ENCODE peak calls at places on chromosome 7, in four cellular contexts. K is Caco-2, G is A549, R is sigmoid colon. B is an unnamed sample.

GRCh38 chr7:99679400-99680191 is at the start of gene CYP3A5:
- DNase-seq in R (peak; percentile 73), G (no peak), K (no peak), B (no peak)

GRCh38 chr7:132446265-132446664 is 130.0 kb downstream of the PLXNA4 start:
- DNase-seq in R (no peak), G (no peak), K (no peak), B (no peak)

GRCh38 chr7:27198138-27198841 is 1.6 kb downstream of the HOXA13 start:
- DNase-seq in K (no peak), R (no peak), G (no peak), B (peak; percentile 46)

GRCh38 chr7:76209310-76209709 is 7.6 kb downstream of the SRRM3 start:
- DNase-seq in R (no peak), G (no peak), K (no peak), B (no peak)

GRCh38 chr7:95687759-95688343 is 84.5 kb upstream of the DYNC1I1 start:
- DNase-seq in R (no peak), K (peak; percentile 60), G (peak; percentile 33), B (no peak)

GRCh38 chr7:133886797-133887196 is 240.3 kb upstream of the LRGUK start:
- DNase-seq in G (no peak), R (no peak), K (no peak), B (no peak)

GRCh38 chr7:53609185-53609584 is 573.8 kb downstream of the POM121L12 start:
- DNase-seq in R (no peak), K (no peak), G (no peak), B (no peak)

GRCh38 chr7:107322015-107322414 is 147.8 kb upstream of the GPR22 start:
- DNase-seq in K (no peak), R (no peak), G (no peak), B (no peak)

DNA sequence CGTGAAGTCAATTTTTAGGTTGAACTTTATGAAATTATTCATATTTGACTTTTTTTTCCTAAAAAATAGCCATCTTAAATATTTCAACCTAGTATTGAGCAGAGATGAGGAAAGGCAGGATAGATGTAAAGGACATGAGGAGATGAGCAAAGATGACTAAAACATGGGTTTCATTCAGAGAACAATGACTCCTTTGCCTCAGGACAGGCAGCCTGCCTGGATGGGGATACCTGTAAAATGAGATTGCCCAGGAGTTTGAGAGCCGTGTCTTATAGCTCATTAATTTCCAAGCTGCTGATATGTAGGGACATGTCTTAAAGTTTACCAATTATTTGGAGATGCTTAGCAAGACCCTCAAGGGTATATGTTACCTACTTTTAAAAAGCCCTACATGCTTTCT is 243.8 kb upstream of the MDFIC start:
- DNase-seq in K (no peak), G (no peak), R (no peak), B (no peak)
- H3K4me3 ChIP-seq in K (no peak overlapping the region), G (no peak overlapping the region), R (no peak overlapping the region), B (no peak overlapping the region)

GRCh38 chr7:130493275-130493868 is 1.5 kb downstream of the MEST start:
- DNase-seq in G (no peak), R (no peak), K (no peak), B (no peak)
- H3K4me3 ChIP-seq in G (no peak overlapping the region), R (no peak overlapping the region), K (no peak overlapping the region), B (peak overlapping the region; percentile 40)

DNA sequence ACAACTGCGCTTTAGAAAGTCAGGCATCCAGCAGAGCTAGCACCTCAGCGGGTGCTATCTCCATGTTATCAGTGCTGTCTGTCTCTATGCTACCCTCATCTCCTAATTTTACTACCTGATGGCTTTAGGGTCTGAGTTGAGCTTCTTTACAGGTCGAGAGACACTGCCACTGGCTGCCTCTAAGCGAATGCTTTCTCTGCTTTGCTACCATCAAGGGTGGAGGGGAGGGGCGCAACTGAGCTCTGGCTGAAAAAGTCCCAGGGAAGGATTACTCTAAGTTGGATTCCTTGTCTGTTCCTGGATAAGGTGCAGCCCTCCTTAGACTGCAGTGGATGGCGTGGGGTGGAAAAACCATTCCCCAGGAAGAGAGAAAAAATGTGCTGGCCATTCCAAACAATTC is 105.7 kb downstream of the CDK14 start:
- DNase-seq in G (no peak), R (no peak), K (no peak), B (no peak)
- H3K4me3 ChIP-seq in G (no peak overlapping the region), R (no peak overlapping the region), K (no peak overlapping the region), B (peak overlapping the region; percentile 2)

DNA sequence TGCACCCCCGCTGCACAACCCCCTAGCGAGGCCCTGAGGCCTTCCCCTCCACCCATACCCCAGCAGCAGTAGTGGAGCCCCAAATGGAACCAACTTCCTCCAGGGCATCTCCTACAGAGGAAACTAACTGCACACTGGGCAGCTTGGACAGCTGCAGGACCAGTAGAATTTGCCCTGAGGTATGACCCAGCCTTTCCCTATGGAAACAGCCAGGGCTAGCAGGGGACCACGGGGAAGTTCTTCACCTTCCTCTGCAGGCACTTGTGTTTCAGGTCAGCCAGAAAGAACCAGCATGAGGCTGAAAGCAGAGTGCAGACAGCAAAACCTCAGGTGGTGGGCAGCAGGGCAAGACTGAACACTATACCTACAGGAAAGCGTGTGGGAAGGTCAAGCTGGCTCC is 5.7 kb upstream of the EEPD1 start:
- DNase-seq in G (no peak), R (no peak), K (no peak), B (no peak)
- H3K4me3 ChIP-seq in G (no peak overlapping the region), R (no peak overlapping the region), K (no peak overlapping the region), B (no peak overlapping the region)

GRCh38 chr7:152176797-152177196 is 151.3 kb downstream of the GALNT11 start:
- DNase-seq in K (no peak), R (no peak), G (no peak), B (no peak)

GRCh38 chr7:152177696-152178404 is 152.4 kb downstream of the GALNT11 start:
- DNase-seq in G (no peak), R (no peak), K (no peak), B (no peak)

GRCh38 chr7:152178405-152179058 is 153.1 kb downstream of the GALNT11 start:
- DNase-seq in K (no peak), R (no peak), G (no peak), B (no peak)

GRCh38 chr7:152173372-152174070 is 148.0 kb downstream of the GALNT11 start:
- DNase-seq in G (no peak), R (no peak), K (no peak), B (no peak)
- H3K4me3 ChIP-seq in G (no peak overlapping the region), R (no peak overlapping the region), K (no peak overlapping the region), B (no peak overlapping the region)

DNA sequence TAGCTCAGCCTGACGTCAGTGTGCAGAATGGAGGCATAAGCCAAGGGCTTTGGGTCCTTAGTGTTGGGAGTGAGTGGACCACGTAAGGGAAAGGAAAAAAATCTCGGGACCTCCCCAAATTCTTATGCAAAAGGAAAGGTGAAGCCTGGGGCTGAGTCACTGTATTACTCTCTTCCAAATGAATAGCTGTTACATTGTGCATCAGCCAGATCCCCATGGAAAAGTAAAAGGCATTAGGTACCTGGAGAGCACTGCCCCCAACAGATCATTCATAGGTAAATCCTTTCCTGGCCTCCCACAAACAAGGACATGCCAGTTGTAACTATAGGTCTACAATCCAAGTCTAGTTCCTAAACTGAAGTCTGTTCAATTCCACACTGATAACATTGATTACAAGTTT is 170.5 kb downstream of the C1GALT1 start:
- DNase-seq in R (no peak), K (no peak), G (no peak), B (no peak)
- H3K4me3 ChIP-seq in R (no peak overlapping the region), K (no peak overlapping the region), G (no peak overlapping the region), B (no peak overlapping the region)

GRCh38 chr7:22565315-22565811 is 65.4 kb upstream of the STEAP1B start:
- DNase-seq in G (no peak), R (no peak), K (no peak), B (no peak)

GRCh38 chr7:22563115-22563514 is 63.1 kb upstream of the STEAP1B start:
- DNase-seq in G (no peak), R (no peak), K (peak; percentile 37), B (no peak)

GRCh38 chr7:22561895-22562593 is 62.1 kb upstream of the STEAP1B start:
- DNase-seq in K (peak; percentile 42), R (no peak), G (peak; percentile 55), B (no peak)

GRCh38 chr7:22564511-22565045 is 64.6 kb upstream of the STEAP1B start:
- DNase-seq in K (no peak), G (no peak), R (no peak), B (no peak)

GRCh38 chr7:22563621-22564241 is 63.7 kb upstream of the STEAP1B start:
- DNase-seq in K (peak; percentile 55), G (no peak), R (no peak), B (no peak)
- H3K4me3 ChIP-seq in K (peak overlapping the region; percentile 38), G (no peak overlapping the region), R (no peak overlapping the region), B (peak overlapping the region; percentile 30)

DNA sequence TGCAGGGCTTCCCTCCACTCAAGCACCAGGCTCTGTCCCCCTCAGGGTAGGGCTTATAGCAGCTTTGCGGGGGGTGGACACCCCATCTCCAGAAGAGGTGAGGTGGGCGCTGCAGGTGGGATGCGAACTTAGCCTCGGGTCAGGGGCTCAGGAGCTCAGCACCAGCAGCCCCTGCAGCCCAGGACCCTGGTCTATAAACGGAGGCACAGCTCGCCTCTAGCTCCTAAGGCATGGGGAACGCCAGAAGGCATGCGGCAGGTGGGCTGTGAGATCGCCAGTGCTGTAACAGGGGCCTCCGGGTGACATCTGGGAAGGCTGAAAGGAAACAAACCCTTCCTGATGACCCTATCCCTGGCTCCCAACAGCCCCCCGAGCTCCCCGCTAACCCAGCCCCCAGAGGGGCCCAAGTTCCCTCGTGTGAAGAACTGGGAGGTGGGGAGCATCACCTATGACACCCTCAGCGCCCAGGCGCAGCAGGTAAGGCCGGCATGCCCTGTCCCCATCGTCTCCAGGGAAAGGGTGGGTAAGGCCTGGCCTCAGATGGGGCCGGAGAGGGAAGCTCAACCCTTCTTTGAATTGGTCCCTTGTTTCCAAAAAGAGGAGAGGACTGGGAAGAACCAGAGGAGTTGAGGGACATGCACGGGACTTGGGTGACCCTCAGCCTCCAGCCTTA is 4.2 kb downstream of the NOS3 start:
- DNase-seq in G (no peak), K (no peak), R (no peak), B (no peak)
- H3K4me3 ChIP-seq in G (no peak overlapping the region), K (no peak overlapping the region), R (no peak overlapping the region), B (peak overlapping the region; percentile 22)